ENCODE peak calls at places on chromosomes 3 and 15, in seven cellular contexts. X is progenitor cell of endocrine pancreas, A is cardiac fibroblast, V is heart left ventricle, O is AG09319, D is AG09309, N is endothelial cell. C is an unnamed sample.

GRCh38 chr3:25603703-25604102 is 61.0 kb downstream of the TOP2B start:
- DNase-seq in N (no peak), X (no peak), O (no peak), A (peak), V (peak), D (no peak), C (no peak)

GRCh38 chr3:56826831-56827722 is 25.3 kb upstream of the ARHGEF3 start:
- DNase-seq in X (no peak), N (no peak), D (no peak), A (peak), V (no peak), O (no peak), C (no peak)

GRCh38 chr3:10017636-10018292 is 8.5 kb upstream of the FANCD2 start:
- DNase-seq in A (peak), O (no peak), D (no peak), V (no peak), X (no peak), N (no peak), C (no peak)

GRCh38 chr3:123246846-123247245 is 45.1 kb downstream of the SEC22A start:
- DNase-seq in V (no peak), X (no peak), N (no peak), A (no peak), D (no peak), O (no peak), C (no peak)

GRCh38 chr3:6540981-6541380 is 319.9 kb upstream of the GRM7 start:
- DNase-seq in V (no peak), X (no peak), N (no peak), A (no peak), O (no peak), D (no peak), C (no peak)

GRCh38 chr3:188345223-188345622 is 191.3 kb downstream of the LPP start:
- DNase-seq in O (no peak), D (no peak), A (peak), N (no peak), V (no peak), X (no peak), C (no peak)

GRCh38 chr3:64501298-64501906 is 186.4 kb downstream of the ADAMTS9 start:
- DNase-seq in N (no peak), A (no peak), X (no peak), V (no peak), D (no peak), O (peak), C (no peak)

GRCh38 chr3:129226374-129226773 is 23.0 kb upstream of the COPG1 start:
- DNase-seq in A (peak), O (peak), N (no peak), X (no peak), V (peak), D (peak), C (no peak)

GRCh38 chr3:161630791-161631190 is 134.2 kb downstream of the OTOL1 start:
- DNase-seq in X (no peak), O (no peak), N (peak), A (no peak), D (no peak), V (no peak), C (no peak)

DNA sequence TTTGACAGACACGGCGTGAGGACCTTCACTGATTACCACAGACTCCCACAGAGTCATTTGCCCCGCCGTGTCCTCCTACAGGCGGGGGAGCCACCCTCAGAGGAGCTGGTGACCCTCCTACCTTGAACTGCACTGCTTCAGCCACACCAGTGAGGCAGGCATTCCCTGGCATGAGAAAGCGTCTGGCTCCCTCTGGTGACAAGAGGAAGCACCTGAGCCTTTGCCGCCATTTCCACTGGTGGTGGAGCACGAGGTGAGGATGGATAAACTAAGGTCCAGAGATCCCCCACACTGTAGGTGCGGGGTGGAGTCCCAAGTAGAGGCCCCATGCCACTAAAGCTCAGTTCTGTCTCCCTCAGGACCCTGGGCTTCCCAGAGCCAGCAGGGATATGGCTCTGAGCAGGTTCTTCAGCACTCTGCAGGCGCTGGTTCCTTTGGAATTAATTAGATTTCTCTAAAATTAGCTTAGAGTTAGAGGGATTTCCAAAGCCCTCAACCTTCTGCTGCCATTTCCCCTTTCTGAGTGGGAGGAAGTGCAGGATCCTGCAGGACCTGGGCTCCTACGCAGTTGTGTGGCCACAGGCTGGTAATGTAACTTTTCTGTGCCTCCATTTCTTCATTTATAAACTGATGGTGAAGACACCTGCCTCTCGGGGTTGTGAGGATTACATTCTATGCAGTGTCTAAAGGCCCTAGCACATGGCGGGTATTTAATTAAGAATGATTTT is 224.0 kb downstream of the SLCO3A1 start:
- DNase-seq in N (peak), O (peak), V (peak), A (peak), D (peak), X (peak), C (peak)
- TF ChIP-seq CTCF in N (peak), O (peak), V (peak), A (peak), D (peak), X (peak), C (peak)

GRCh38 chr3:13879946-13880810 is at the start of gene WNT7A:
- DNase-seq in X (peak), N (peak), A (no peak), O (no peak), D (no peak), V (no peak), C (no peak)
- TF ChIP-seq CTCF in X (peak), N (peak), A (no peak), O (peak), D (no peak), V (peak), C (peak)

GRCh38 chr3:38840987-38841386 is 25.0 kb upstream of the SCN10A start:
- DNase-seq in N (no peak), D (no peak), X (no peak), V (no peak), O (no peak), A (peak), C (no peak)

GRCh38 chr3:38842266-38842965 is 26.4 kb upstream of the SCN10A start:
- DNase-seq in D (no peak), A (no peak), O (no peak), V (no peak), X (no peak), N (no peak), C (no peak)

GRCh38 chr3:38843898-38844297 is 27.9 kb upstream of the SCN10A start:
- DNase-seq in D (peak), N (peak), O (peak), V (no peak), X (no peak), A (peak), C (no peak)
- TF ChIP-seq CTCF in D (peak), N (no peak), O (peak), V (peak), X (peak), A (peak), C (no peak)

DNA sequence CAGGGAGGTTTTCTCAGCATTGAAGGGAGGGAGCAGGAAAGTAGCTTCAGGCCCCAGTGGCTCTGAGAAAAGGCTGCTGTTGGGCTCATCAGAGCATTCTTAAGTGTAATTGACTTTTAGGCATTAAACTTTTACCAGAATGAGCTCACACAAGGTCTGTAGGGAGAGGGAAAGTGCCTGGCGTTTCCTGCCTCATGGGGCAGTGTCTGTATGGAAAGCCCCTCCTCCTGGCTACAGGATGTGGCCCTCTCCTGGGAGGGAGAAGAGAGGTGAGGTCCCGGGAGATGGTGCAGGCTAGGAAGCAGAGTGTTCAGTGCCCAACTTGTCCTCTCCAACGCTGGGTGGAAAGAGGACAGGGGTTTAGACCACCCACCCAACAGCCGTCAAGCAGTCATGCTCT is 21.3 kb upstream of the SCN10A start:
- DNase-seq in N (no peak), D (no peak), O (no peak), V (no peak), X (no peak), A (no peak), C (no peak)
- TF ChIP-seq CTCF in N (no peak), D (no peak), O (no peak), V (no peak), X (no peak), A (no peak), C (no peak)

C was measured in natural killer cell.